ENCODE peak calls at places on chromosomes 6 and 20, in seven cellular contexts. C, G, N, Y, T, X and Q are unnamed samples.

GRCh38 chr6:81570673-81571072 is 181.8 kb downstream of the TENT5A start:
- DNase-seq in C (no peak), G (no peak), N (no peak), Y (no peak), T (no peak), X (no peak), Q (no peak)

GRCh38 chr20:64074184-64074789 is 5.0 kb downstream of the RGS19 start:
- DNase-seq in C (no peak), G (no peak), N (no peak), Y (no peak), T (no peak), X (no peak), Q (no peak)

GRCh38 chr6:96939019-96939805 is 14.7 kb downstream of the KLHL32 start:
- DNase-seq in C (peak), G (no peak), N (no peak), Y (peak), T (no peak), X (no peak), Q (peak)

GRCh38 chr6:134577998-134578397 is 260.1 kb upstream of the SGK1 start:
- DNase-seq in C (no peak), G (no peak), N (no peak), Y (no peak), T (no peak), X (no peak), Q (no peak)

GRCh38 chr20:8357703-8358102 is 225.6 kb downstream of the PLCB1 start:
- DNase-seq in C (no peak), G (no peak), N (no peak), Y (no peak), T (no peak), X (no peak), Q (no peak)

GRCh38 chr6:36349240-36349639 is 12.6 kb upstream of the BNIP5 start:
- DNase-seq in C (no peak), G (no peak), N (peak), Y (peak), T (no peak), X (no peak), Q (no peak)

GRCh38 chr6:15911753-15912504 is 217.0 kb upstream of the MYLIP start:
- DNase-seq in C (peak), G (no peak), N (no peak), Y (no peak), T (no peak), X (no peak), Q (no peak)

GRCh38 chr6:144879436-144879835 is 594.3 kb downstream of the UTRN start:
- DNase-seq in C (no peak), G (no peak), N (no peak), Y (peak), T (no peak), X (no peak), Q (no peak)

GRCh38 chr6:81242634-81243033 is 509.8 kb downstream of the TENT5A start:
- DNase-seq in C (no peak), G (no peak), N (no peak), Y (no peak), T (no peak), X (no peak), Q (no peak)

GRCh38 chr6:53302678-53303360 is 45.9 kb downstream of the ELOVL5 start:
- DNase-seq in C (no peak), G (no peak), N (no peak), Y (no peak), T (no peak), X (peak), Q (no peak)

GRCh38 chr6:40378071-40378724 is 209.0 kb downstream of the LRFN2 start:
- DNase-seq in C (peak), G (no peak), N (no peak), Y (no peak), T (no peak), X (no peak), Q (no peak)

GRCh38 chr6:28838289-28838633 is 85.5 kb downstream of the TRIM27 start:
- DNase-seq in C (peak), G (peak), N (peak), Y (peak), T (peak), X (peak), Q (peak)

GRCh38 chr20:43870484-43870883 is 44.2 kb upstream of the TOX2 start:
- DNase-seq in C (no peak), G (no peak), N (no peak), Y (no peak), T (no peak), X (no peak), Q (no peak)

GRCh38 chr6:159754401-159754800 is 7.4 kb upstream of the ACAT2 start:
- DNase-seq in C (no peak), G (no peak), N (no peak), Y (no peak), T (no peak), X (no peak), Q (no peak)

GRCh38 chr6:145245119-145245518 is 490.2 kb downstream of the EPM2A start:
- DNase-seq in C (no peak), G (no peak), N (no peak), Y (no peak), T (no peak), X (no peak), Q (no peak)

GRCh38 chr20:63182946-63183415 is 33.0 kb downstream of the YTHDF1 start:
- DNase-seq in C (no peak), G (no peak), N (no peak), Y (no peak), T (no peak), X (no peak), Q (no peak)

GRCh38 chr6:3664641-3665041 is 86.9 kb downstream of the PXDC1 start:
- DNase-seq in C (no peak), G (no peak), N (no peak), Y (no peak), T (no peak), X (no peak), Q (peak)

GRCh38 chr6:107179004-107179403 is 63.7 kb upstream of the BEND3 start:
- DNase-seq in C (peak), G (no peak), N (no peak), Y (peak), T (no peak), X (no peak), Q (no peak)

GRCh38 chr6:33197431-33198048 is 2.9 kb downstream of the RXRB start:
- DNase-seq in C (peak), G (no peak), N (no peak), Y (peak), T (peak), X (peak), Q (peak)

GRCh38 chr20:18985551-18985950 is 172.0 kb downstream of the SCP2D1 start:
- DNase-seq in C (no peak), G (no peak), N (no peak), Y (no peak), T (no peak), X (no peak), Q (no peak)

GRCh38 chr20:41697861-41698559 is 79.8 kb upstream of the CHD6 start:
- DNase-seq in C (peak), G (no peak), N (no peak), Y (peak), T (no peak), X (peak), Q (peak)

GRCh38 chr6:158122048-158122447 is 46.0 kb downstream of the SERAC1 start:
- DNase-seq in C (no peak), G (no peak), N (no peak), Y (peak), T (no peak), X (no peak), Q (no peak)

GRCh38 chr6:120671519-120671918 is 662.8 kb downstream of the TBC1D32 start:
- DNase-seq in C (no peak), G (no peak), N (no peak), Y (no peak), T (no peak), X (no peak), Q (no peak)

GRCh38 chr6:32815115-32815514 is 1.7 kb downstream of the HLA-DOB start:
- DNase-seq in C (no peak), G (no peak), N (no peak), Y (no peak), T (no peak), X (no peak), Q (no peak)

GRCh38 chr6:163415176-163415619 is 680 bp downstream of the QKI start:
- DNase-seq in C (peak), G (peak), N (no peak), Y (no peak), T (no peak), X (no peak), Q (no peak)

GRCh38 chr6:29011276-29011734 is 6.2 kb upstream of the ZNF311 start:
- DNase-seq in C (peak), G (no peak), N (peak), Y (no peak), T (no peak), X (peak), Q (peak)